ENCODE peak calls at places on chromosomes 12 and 14, in five cellular contexts. G, A, M, N and J are unnamed samples.

GRCh38 chr14:47208434-47208833 is 467.0 kb downstream of the MDGA2 start:
- DNase-seq in G (no peak), A (no peak), M (no peak), N (no peak), J (no peak)

GRCh38 chr12:109735825-109736551 is 22.4 kb downstream of the FAM222A start:
- DNase-seq in G (no peak), A (no peak), M (no peak), N (peak), J (no peak)

GRCh38 chr12:11658796-11659195 is 9.3 kb downstream of the ETV6 start:
- DNase-seq in G (no peak), A (no peak), M (peak), N (no peak), J (no peak)

GRCh38 chr12:41663487-41664258 is 475.6 kb downstream of the PDZRN4 start:
- DNase-seq in G (peak), A (no peak), M (no peak), N (no peak), J (no peak)

GRCh38 chr12:109418848-109419474 is 58.1 kb downstream of the KCTD10 start:
- DNase-seq in G (no peak), A (no peak), M (no peak), N (no peak), J (no peak)

GRCh38 chr12:51536159-51536558 is 54.9 kb upstream of the SCN8A start:
- DNase-seq in G (no peak), A (no peak), M (no peak), N (no peak), J (no peak)

GRCh38 chr12:49543914-49544815 is 5.3 kb downstream of the KCNH3 start:
- DNase-seq in G (no peak), A (no peak), M (no peak), N (peak), J (no peak)

GRCh38 chr14:72630374-72630773 is 263.5 kb downstream of the DPF3 start:
- DNase-seq in G (no peak), A (no peak), M (no peak), N (no peak), J (no peak)

GRCh38 chr14:24430143-24430681 is 458 bp downstream of the KHNYN start:
- DNase-seq in G (no peak), A (peak), M (peak), N (peak), J (peak)

GRCh38 chr12:95218164-95218851 is 701 bp downstream of the VEZT start:
- DNase-seq in G (peak), A (no peak), M (peak), N (no peak), J (no peak)

GRCh38 chr12:11731455-11731854 is 82.0 kb downstream of the ETV6 start:
- DNase-seq in G (no peak), A (no peak), M (no peak), N (no peak), J (no peak)

GRCh38 chr12:11839093-11839641 is 189.7 kb downstream of the ETV6 start:
- DNase-seq in G (no peak), A (no peak), M (no peak), N (no peak), J (no peak)

GRCh38 chr14:95189400-95190162 is 32.3 kb upstream of the DICER1 start:
- DNase-seq in G (peak), A (no peak), M (no peak), N (no peak), J (no peak)

GRCh38 chr14:103443106-103443505 is 57.9 kb downstream of the MARK3 start:
- DNase-seq in G (no peak), A (no peak), M (no peak), N (no peak), J (no peak)

GRCh38 chr12:4056910-4057845 is 184.0 kb upstream of the PARP11 start:
- DNase-seq in G (no peak), A (no peak), M (no peak), N (no peak), J (no peak)

GRCh38 chr12:48980389-48980952 is 2.3 kb downstream of the WNT1 start:
- DNase-seq in G (no peak), A (no peak), M (no peak), N (no peak), J (no peak)

GRCh38 chr12:66140726-66141125 is 10.2 kb upstream of the LLPH start:
- DNase-seq in G (no peak), A (no peak), M (no peak), N (no peak), J (no peak)

GRCh38 chr12:93001407-93001806 is 72.3 kb upstream of the EEA1 start:
- DNase-seq in G (no peak), A (no peak), M (no peak), N (no peak), J (no peak)

GRCh38 chr12:43370299-43370698 is 181.7 kb downstream of the ADAMTS20 start:
- DNase-seq in G (no peak), A (peak), M (peak), N (no peak), J (no peak)

GRCh38 chr14:71123579-71124135 is 216.4 kb downstream of the PCNX1 start:
- DNase-seq in G (no peak), A (no peak), M (no peak), N (no peak), J (no peak)

GRCh38 chr12:78725951-78726550 is 138.5 kb upstream of the SYT1 start:
- DNase-seq in G (peak), A (no peak), M (no peak), N (no peak), J (no peak)

GRCh38 chr14:36207500-36207899 is 31.0 kb upstream of the PTCSC3 start:
- DNase-seq in G (no peak), A (no peak), M (no peak), N (no peak), J (no peak)

GRCh38 chr14:106844608-106845285 is 1318.4 kb downstream of the TMEM121 start:
- DNase-seq in G (no peak), A (no peak), M (no peak), N (peak), J (no peak)

GRCh38 chr14:61140872-61141271 is 140.3 kb downstream of the TMEM30B start:
- DNase-seq in G (no peak), A (peak), M (no peak), N (no peak), J (no peak)

GRCh38 chr12:78034025-78034424 is 203.3 kb downstream of the NAV3 start:
- DNase-seq in G (no peak), A (peak), M (no peak), N (no peak), J (peak)

GRCh38 chr14:33809456-33809855 is 141.4 kb downstream of the EGLN3 start:
- DNase-seq in G (no peak), A (no peak), M (no peak), N (no peak), J (no peak)

GRCh38 chr12:65532744-65533143 is 254.3 kb downstream of the MSRB3 start:
- DNase-seq in G (no peak), A (no peak), M (no peak), N (no peak), J (peak)

GRCh38 chr12:77402726-77403125 is 337.4 kb upstream of the E2F7 start:
- DNase-seq in G (peak), A (peak), M (no peak), N (no peak), J (peak)

GRCh38 chr12:59173696-59174095 is 253.4 kb upstream of the LRIG3 start:
- DNase-seq in G (no peak), A (no peak), M (no peak), N (no peak), J (no peak)

GRCh38 chr14:22579218-22579617 is 9.8 kb downstream of the DAD1 start:
- DNase-seq in G (no peak), A (no peak), M (no peak), N (no peak), J (no peak)

GRCh38 chr12:4164591-4165558 is 108.7 kb upstream of the CCND2 start:
- DNase-seq in G (no peak), A (peak), M (peak), N (peak), J (peak)

GRCh38 chr12:90836689-90837088 is 118.3 kb downstream of the CCER1 start:
- DNase-seq in G (no peak), A (no peak), M (no peak), N (no peak), J (no peak)

GRCh38 chr12:127416796-127417195 is 850.2 kb upstream of the TMEM132C start:
- DNase-seq in G (no peak), A (no peak), M (no peak), N (no peak), J (no peak)

GRCh38 chr12:52274521-52274920 is at the start of gene KRT86:
- DNase-seq in G (no peak), A (no peak), M (no peak), N (no peak), J (no peak)

GRCh38 chr14:73909681-73910080 is 23.0 kb downstream of the ZNF410 start:
- DNase-seq in G (no peak), A (no peak), M (no peak), N (no peak), J (no peak)

GRCh38 chr12:122891661-122892525 is 4.0 kb downstream of the VPS37B start:
- DNase-seq in G (no peak), A (no peak), M (peak), N (no peak), J (no peak)